ENCODE peak calls at places on chromosomes 11 and 22, in six cellular contexts. P, C, W, X, Q and F are unnamed samples.

GRCh38 chr22:46457502-46458488 is 79.6 kb downstream of the CELSR1 start:
- DNase-seq in P (no peak), C (no peak), W (no peak), X (no peak), Q (no peak), F (no peak)

GRCh38 chr22:30336752-30337460 is 10.2 kb upstream of the TBC1D10A start:
- DNase-seq in P (no peak), C (no peak), W (no peak), X (no peak), Q (no peak), F (no peak)

GRCh38 chr11:78379039-78379670 is 38.5 kb downstream of the GAB2 start:
- DNase-seq in P (no peak), C (no peak), W (no peak), X (no peak), Q (no peak), F (no peak)

GRCh38 chr11:13140028-13140870 is 131.1 kb downstream of the RASSF10 start:
- DNase-seq in P (no peak), C (peak; percentile 96), W (no peak), X (no peak), Q (peak; percentile 77), F (no peak)

GRCh38 chr11:67060111-67060522 is 3.5 kb downstream of the RHOD start:
- DNase-seq in P (no peak), C (peak; percentile 52), W (no peak), X (no peak), Q (no peak), F (no peak)

GRCh38 chr11:61951484-61952135 is 1.5 kb downstream of the BEST1 start:
- DNase-seq in P (no peak), C (no peak), W (peak; percentile 51), X (no peak), Q (no peak), F (no peak)

GRCh38 chr11:112291191-112291590 is 30.5 kb upstream of the PLET1 start:
- DNase-seq in P (no peak), C (no peak), W (peak; percentile 45), X (no peak), Q (no peak), F (no peak)

GRCh38 chr11:83827940-83828554 is 541.9 kb upstream of the CCDC90B start:
- DNase-seq in P (no peak), C (peak; percentile 40), W (no peak), X (peak; percentile 20), Q (no peak), F (no peak)

GRCh38 chr11:8754241-8754640 is 71.6 kb downstream of the RPL27A start:
- DNase-seq in P (no peak), C (no peak), W (no peak), X (no peak), Q (no peak), F (no peak)

GRCh38 chr22:30000566-30000965 is 79.7 kb upstream of the HORMAD2 start:
- DNase-seq in P (no peak), C (no peak), W (no peak), X (no peak), Q (no peak), F (no peak)

GRCh38 chr11:614583-615452 is 932 bp downstream of the IRF7 start:
- DNase-seq in P (no peak), C (no peak), W (peak; percentile 68), X (no peak), Q (peak; percentile 61), F (peak; percentile 67)

GRCh38 chr22:30005213-30005857 is 74.9 kb upstream of the HORMAD2 start:
- DNase-seq in P (peak; percentile 73), C (peak; percentile 53), W (peak; percentile 81), X (peak; percentile 69), Q (peak; percentile 82), F (peak; percentile 80)

GRCh38 chr11:67615455-67616430 is 9.0 kb downstream of the NDUFV1 start:
- DNase-seq in P (no peak), C (peak; percentile 55), W (no peak), X (peak; percentile 59), Q (peak; percentile 55), F (no peak)

GRCh38 chr11:32931605-32932004 is 39.0 kb downstream of the QSER1 start:
- DNase-seq in P (no peak), C (no peak), W (no peak), X (no peak), Q (no peak), F (no peak)

GRCh38 chr11:34605481-34606325 is 15.2 kb upstream of the EHF start:
- DNase-seq in P (no peak), C (no peak), W (no peak), X (no peak), Q (no peak), F (no peak)

GRCh38 chr11:68052137-68052873 is 13.5 kb downstream of the TCIRG1 start:
- DNase-seq in P (no peak), C (no peak), W (no peak), X (no peak), Q (no peak), F (no peak)

GRCh38 chr22:44453441-44454112 is 44.5 kb downstream of the RTL6 start:
- DNase-seq in P (no peak), C (no peak), W (no peak), X (no peak), Q (no peak), F (no peak)

GRCh38 chr11:60912851-60913550 is 957 bp upstream of the TMEM109 start:
- DNase-seq in P (no peak), C (no peak), W (peak; percentile 63), X (no peak), Q (no peak), F (no peak)

GRCh38 chr11:112805658-112806057 is 155.6 kb upstream of the NCAM1 start:
- DNase-seq in P (no peak), C (no peak), W (no peak), X (no peak), Q (no peak), F (no peak)

GRCh38 chr11:122709042-122709760 is 53.7 kb downstream of the UBASH3B start:
- DNase-seq in P (no peak), C (peak; percentile 52), W (no peak), X (no peak), Q (no peak), F (no peak)

GRCh38 chr11:14578551-14578956 is 58.4 kb upstream of the PSMA1 start:
- DNase-seq in P (no peak), C (peak; percentile 27), W (no peak), X (peak; percentile 38), Q (peak; percentile 43), F (no peak)

GRCh38 chr11:29432719-29433325 is 584.0 kb downstream of the KCNA4 start:
- DNase-seq in P (no peak), C (peak; percentile 11), W (no peak), X (peak; percentile 8), Q (no peak), F (no peak)

GRCh38 chr22:39175127-39176066 is 22.9 kb upstream of the CBX7 start:
- DNase-seq in P (no peak), C (peak; percentile 44), W (no peak), X (no peak), Q (no peak), F (peak; percentile 55)

GRCh38 chr22:39173050-39173706 is 20.7 kb upstream of the CBX7 start:
- DNase-seq in P (no peak), C (no peak), W (no peak), X (no peak), Q (no peak), F (no peak)

GRCh38 chr22:39176067-39176621 is 23.7 kb upstream of the CBX7 start:
- DNase-seq in P (peak; percentile 44), C (peak; percentile 57), W (peak; percentile 88), X (no peak), Q (peak; percentile 57), F (peak; percentile 77)

GRCh38 chr22:39173787-39174497 is 21.5 kb upstream of the CBX7 start:
- DNase-seq in P (no peak), C (no peak), W (no peak), X (no peak), Q (peak; percentile 23), F (no peak)

GRCh38 chr22:39174498-39175120 is 22.1 kb upstream of the CBX7 start:
- DNase-seq in P (peak; percentile 77), C (peak; percentile 86), W (peak; percentile 93), X (peak; percentile 21), Q (peak; percentile 70), F (peak; percentile 91)
- TF ChIP-seq EP300 in P (peak; percentile 59), C (peak; percentile 68), W (peak; percentile 39), X (no peak), Q (peak; percentile 45), F (no peak)

DNA sequence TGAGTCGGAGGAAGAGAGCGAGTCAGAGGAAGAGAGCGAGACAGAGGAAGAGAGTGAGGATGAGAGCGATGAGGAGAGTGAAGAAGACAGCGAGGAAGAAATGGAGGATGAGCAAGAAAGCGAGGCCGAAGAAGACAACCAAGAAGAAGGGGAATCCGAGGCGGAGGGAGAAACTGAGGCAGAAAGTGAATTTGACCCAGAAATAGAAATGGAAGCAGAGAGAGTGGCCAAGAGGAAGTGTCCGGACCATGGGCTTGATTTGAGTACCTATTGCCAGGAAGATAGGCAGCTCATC is 780 bp downstream of the TRIM44 start:
- DNase-seq in P (no peak), C (no peak), W (no peak), X (no peak), Q (no peak), F (no peak)
- H3K27ac ChIP-seq in P (peak overlapping the region; percentile 92), C (peak overlapping the region; percentile 95), W (peak overlapping the region; percentile 98), X (peak overlapping the region; percentile 89), Q (peak overlapping the region; percentile 91), F (peak overlapping the region; percentile 95)

GRCh38 chr11:64844330-64845124 is at the start of gene CDC42BPG:
- DNase-seq in P (no peak), C (peak; percentile 68), W (no peak), X (peak; percentile 96), Q (peak; percentile 91), F (peak; percentile 66)

GRCh38 chr11:64845125-64845735 is 777 bp upstream of the CDC42BPG start:
- DNase-seq in P (no peak), C (no peak), W (no peak), X (no peak), Q (peak; percentile 39), F (peak; percentile 59)

GRCh38 chr11:64842366-64842759 is 2.1 kb downstream of the CDC42BPG start:
- DNase-seq in P (no peak), C (no peak), W (no peak), X (no peak), Q (no peak), F (no peak)

GRCh38 chr11:64842851-64843841 is 1.3 kb downstream of the CDC42BPG start:
- DNase-seq in P (no peak), C (peak; percentile 59), W (no peak), X (peak; percentile 60), Q (peak; percentile 87), F (peak; percentile 58)

DNA sequence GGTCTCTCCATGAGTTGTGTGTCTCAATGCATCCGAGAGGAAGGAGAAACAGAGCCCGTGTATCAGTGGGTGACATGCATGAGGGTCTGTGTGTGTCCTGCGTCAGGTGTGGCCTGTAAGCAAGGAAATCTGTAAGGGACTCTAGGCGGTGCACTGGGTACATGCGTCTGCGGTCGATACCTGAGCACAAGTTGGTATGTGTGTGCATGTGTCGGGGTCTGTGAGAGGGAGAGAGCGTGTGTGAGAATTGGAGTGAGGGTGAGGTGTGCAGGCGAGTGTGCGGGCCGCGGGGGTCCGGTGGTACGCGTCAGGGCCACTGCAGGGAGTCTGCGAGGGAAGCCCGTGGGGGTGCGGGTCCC is 503 bp downstream of the CDC42BPG start:
- DNase-seq in P (no peak), C (no peak), W (no peak), X (no peak), Q (no peak), F (no peak)
- H3K4me3 ChIP-seq in P (peak overlapping the region; percentile 48), C (peak overlapping the region; percentile 51), W (no peak overlapping the region), X (peak overlapping the region; percentile 56), Q (peak overlapping the region; percentile 64), F (peak overlapping the region; percentile 46)

DNA sequence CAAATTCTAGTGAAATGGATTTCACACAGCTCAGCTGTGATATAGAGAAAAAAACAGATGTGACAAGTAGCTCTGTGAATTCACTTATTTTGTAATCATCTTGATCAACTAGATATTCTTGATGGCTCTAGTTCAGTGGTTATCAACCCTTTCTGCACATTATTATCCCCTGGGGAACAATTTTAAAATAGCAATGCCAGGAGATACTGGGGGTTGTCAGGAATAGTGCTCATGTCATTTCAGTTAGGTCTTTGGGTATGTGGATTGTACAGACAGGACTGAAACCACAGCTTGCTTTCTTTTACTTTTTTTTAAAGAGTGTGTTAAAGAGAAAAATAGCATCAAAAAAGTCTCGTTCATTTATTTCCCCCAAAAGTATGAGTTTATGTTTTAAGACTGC is 269.0 kb upstream of the PDGFD start:
- DNase-seq in P (no peak), C (no peak), W (no peak), X (no peak), Q (no peak), F (no peak)
- TF ChIP-seq EP300 in P (no peak), C (no peak), W (no peak), X (no peak), Q (no peak), F (no peak)